ENCODE peak calls at places on chromosomes 1 and 21, in six cellular contexts. E is A549, Q is IMR-90, D is HEK293T, A is K562, J is HepG2. M is an unnamed sample.

GRCh38 chr21:38258803-38259485 is 2.2 kb downstream of the KCNJ15 start:
- DNase-seq in E (peak), J (no peak), A (no peak), Q (peak), D (no peak), M (no peak)

GRCh38 chr1:33972676-33973395 is 109.0 kb downstream of the HMGB4 start:
- DNase-seq in A (no peak), D (no peak), Q (peak), E (no peak), J (no peak), M (no peak)

GRCh38 chr1:53206735-53207379 is 10.2 kb downstream of the CPT2 start:
- DNase-seq in E (no peak), A (no peak), Q (no peak), D (no peak), J (no peak), M (no peak)

GRCh38 chr1:199290186-199290585 is 651.3 kb downstream of the PTPRC start:
- DNase-seq in E (no peak), D (no peak), J (no peak), Q (peak), A (no peak), M (no peak)

GRCh38 chr1:37038079-37038702 is 3.9 kb upstream of the GRIK3 start:
- DNase-seq in E (peak), J (no peak), A (no peak), Q (no peak), D (peak), M (no peak)

GRCh38 chr1:203267347-203267846 is 37.9 kb upstream of the BTG2 start:
- DNase-seq in J (peak), E (peak), D (peak), Q (peak), A (peak), M (no peak)

GRCh38 chr1:9730096-9730901 is 78.8 kb downstream of the PIK3CD start:
- DNase-seq in Q (no peak), A (no peak), D (no peak), J (no peak), E (no peak), M (no peak)

GRCh38 chr1:85146972-85147359 is 53.9 kb downstream of the SYDE2 start:
- DNase-seq in J (peak), E (no peak), Q (peak), D (no peak), A (no peak), M (no peak)

GRCh38 chr1:67040405-67040804 is 13.5 kb downstream of the SLC35D1 start:
- DNase-seq in A (no peak), Q (no peak), J (no peak), E (no peak), D (no peak), M (no peak)

GRCh38 chr1:209766051-209766450 is 10.2 kb downstream of the TRAF3IP3 start:
- DNase-seq in E (no peak), J (no peak), Q (no peak), D (no peak), A (no peak), M (no peak)

GRCh38 chr1:66374148-66374547 is 159.8 kb upstream of the SGIP1 start:
- DNase-seq in E (no peak), D (no peak), J (no peak), A (no peak), Q (no peak), M (peak)

GRCh38 chr1:95604784-95605183 is 370.8 kb downstream of the RWDD3 start:
- DNase-seq in D (no peak), J (no peak), A (no peak), Q (no peak), E (no peak), M (no peak)

GRCh38 chr1:171901245-171901644 is 59.9 kb downstream of the DNM3 start:
- DNase-seq in Q (no peak), E (no peak), J (no peak), A (no peak), D (no peak), M (no peak)

GRCh38 chr1:214292317-214292716 is 11.4 kb downstream of the SMYD2 start:
- DNase-seq in E (no peak), J (no peak), D (no peak), Q (peak), A (no peak), M (no peak)

GRCh38 chr21:38080888-38081287 is 164.6 kb upstream of the KCNJ6 start:
- DNase-seq in A (no peak), J (no peak), Q (no peak), D (no peak), E (no peak), M (no peak)

GRCh38 chr1:76666499-76666898 is 200.8 kb upstream of the ST6GALNAC5 start:
- DNase-seq in A (no peak), Q (no peak), J (no peak), E (no peak), D (no peak), M (no peak)

GRCh38 chr21:44291078-44291935 is 5.6 kb downstream of the AIRE start:
- DNase-seq in D (no peak), Q (no peak), J (no peak), E (no peak), A (no peak), M (no peak)

GRCh38 chr1:168079761-168080160 is 57.0 kb downstream of the GPR161 start:
- DNase-seq in Q (peak), A (no peak), D (no peak), E (no peak), J (no peak), M (no peak)

GRCh38 chr21:38997756-38998155 is 185.5 kb downstream of the PSMG1 start:
- DNase-seq in A (no peak), Q (no peak), E (no peak), D (no peak), J (no peak), M (no peak)

GRCh38 chr1:82091274-82091673 is 290.5 kb downstream of the ADGRL2 start:
- DNase-seq in D (no peak), E (no peak), Q (no peak), A (no peak), J (no peak), M (no peak)

GRCh38 chr1:109201123-109201703 is 12.5 kb upstream of the SARS1 start:
- DNase-seq in A (peak), J (peak), D (peak), Q (peak), E (peak), M (no peak)

GRCh38 chr1:115134850-115135484 is 45.7 kb upstream of the TSPAN2 start:
- DNase-seq in J (no peak), Q (peak), D (no peak), A (no peak), E (peak), M (no peak)

GRCh38 chr1:109895720-109896504 is 14.7 kb upstream of the CSF1 start:
- DNase-seq in D (no peak), Q (peak), E (no peak), A (peak), J (peak), M (no peak)

GRCh38 chr1:204439976-204440375 is 28.4 kb upstream of the PPP1R15B start:
- DNase-seq in D (no peak), E (no peak), A (no peak), Q (no peak), J (no peak), M (no peak)

GRCh38 chr1:74767490-74767889 is 34.5 kb downstream of the TYW3 start:
- DNase-seq in D (peak), J (peak), A (peak), Q (peak), E (peak), M (no peak)

GRCh38 chr1:154614887-154615286 is 6.9 kb upstream of the ADAR start:
- DNase-seq in J (no peak), E (no peak), Q (no peak), D (no peak), A (no peak), M (no peak)

GRCh38 chr1:41673806-41674205 is 189.3 kb upstream of the EDN2 start:
- DNase-seq in J (no peak), Q (peak), D (no peak), E (no peak), A (no peak), M (no peak)

GRCh38 chr1:231029841-231030240 is 10.2 kb downstream of the FAM89A start:
- DNase-seq in E (no peak), Q (no peak), D (no peak), J (no peak), A (no peak), M (no peak)

GRCh38 chr1:44806025-44806703 is 987 bp downstream of the DYNLT4 start:
- DNase-seq in Q (no peak), A (no peak), D (no peak), E (no peak), J (no peak), M (no peak)

GRCh38 chr1:66495490-66495889 is 38.5 kb upstream of the SGIP1 start:
- DNase-seq in D (no peak), J (no peak), Q (no peak), A (no peak), E (no peak), M (no peak)

GRCh38 chr1:48471603-48472576 is at the start of gene SPATA6:
- DNase-seq in A (peak), J (peak), Q (peak), D (peak), E (peak), M (peak)

GRCh38 chr1:83055391-83056170 is 943.4 kb downstream of the TTLL7 start:
- DNase-seq in D (no peak), E (no peak), Q (no peak), A (no peak), J (no peak), M (no peak)

GRCh38 chr1:40379785-40380452 is 6.4 kb downstream of the SMAP2 start:
- DNase-seq in A (no peak), Q (peak), D (no peak), J (no peak), E (no peak), M (no peak)

GRCh38 chr1:170410391-170411146 is 121.4 kb upstream of the GORAB start:
- DNase-seq in Q (peak), D (no peak), A (no peak), J (no peak), E (no peak), M (no peak)

DNA sequence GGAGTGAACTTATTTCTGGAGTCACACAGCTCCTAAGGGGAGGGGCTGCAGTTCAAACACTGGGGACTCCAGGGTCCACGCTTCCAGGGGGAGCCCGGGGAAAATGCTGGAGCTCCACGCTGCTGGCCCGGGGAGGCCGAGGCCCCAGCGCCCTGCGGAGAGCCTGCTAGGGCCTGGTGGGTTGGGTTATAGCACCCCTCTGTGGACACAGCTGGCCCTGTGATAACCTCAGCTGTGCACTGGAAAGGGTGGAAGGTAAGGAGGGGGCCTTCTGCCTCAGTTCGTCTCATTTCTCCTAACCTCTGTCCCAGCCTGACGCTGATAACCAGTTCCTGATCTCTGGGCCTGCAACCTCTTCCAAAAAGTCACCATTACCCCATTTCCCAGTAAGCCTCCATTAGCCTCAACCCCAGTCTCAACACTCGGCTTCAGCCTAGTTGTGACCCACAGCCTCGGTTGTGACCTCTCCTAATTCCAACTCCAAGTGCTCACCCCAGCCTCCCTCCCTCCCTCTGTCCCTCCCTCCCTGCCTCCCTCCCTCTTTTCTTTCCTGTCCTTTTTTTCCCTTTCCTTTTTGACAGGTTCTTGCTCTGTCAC is 7.1 kb downstream of the NBL1 start:
- DNase-seq in A (peak), Q (peak), J (peak), E (peak), D (peak), M (no peak)
- TF ChIP-seq BHLHE40 in A (no peak), Q (no peak), J (no peak), E (no peak), D (no peak), M (no peak)

DNA sequence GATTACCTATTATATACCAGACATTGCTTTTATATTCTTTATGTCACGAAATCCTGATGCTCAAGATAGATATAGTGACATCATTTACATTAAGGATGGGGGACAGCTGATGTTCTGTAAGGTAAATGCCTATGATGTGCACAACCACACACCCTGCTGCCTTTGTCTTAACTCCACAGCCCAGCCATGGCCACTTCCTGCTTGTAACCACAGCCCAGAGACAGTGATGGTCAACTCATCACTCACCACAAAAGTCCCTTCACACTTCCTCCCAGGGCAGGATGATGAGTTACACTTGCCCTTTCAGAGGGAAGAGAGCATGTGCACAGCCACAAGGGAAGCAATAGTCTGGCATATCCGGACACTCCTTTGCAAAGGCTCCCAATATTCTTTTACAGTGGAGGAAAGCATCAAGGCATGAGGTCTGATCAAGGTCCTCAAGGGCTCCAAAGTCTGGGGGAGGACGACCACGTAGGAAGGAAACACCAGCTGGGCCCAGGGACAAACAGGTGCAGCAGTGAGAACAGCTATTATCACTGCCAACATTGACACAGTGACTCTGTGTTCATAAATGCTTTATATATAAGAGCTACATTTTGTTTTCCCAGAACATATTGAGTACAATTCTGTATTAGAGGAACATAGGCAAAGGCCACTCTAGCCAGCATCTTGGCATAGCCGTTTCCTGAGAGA is 53.8 kb downstream of the PLPP3 start:
- DNase-seq in Q (peak), J (no peak), A (no peak), D (no peak), E (no peak), M (peak)
- TF ChIP-seq BHLHE40 in Q (no peak), J (no peak), A (peak), D (no peak), E (no peak), M (peak)

DNA sequence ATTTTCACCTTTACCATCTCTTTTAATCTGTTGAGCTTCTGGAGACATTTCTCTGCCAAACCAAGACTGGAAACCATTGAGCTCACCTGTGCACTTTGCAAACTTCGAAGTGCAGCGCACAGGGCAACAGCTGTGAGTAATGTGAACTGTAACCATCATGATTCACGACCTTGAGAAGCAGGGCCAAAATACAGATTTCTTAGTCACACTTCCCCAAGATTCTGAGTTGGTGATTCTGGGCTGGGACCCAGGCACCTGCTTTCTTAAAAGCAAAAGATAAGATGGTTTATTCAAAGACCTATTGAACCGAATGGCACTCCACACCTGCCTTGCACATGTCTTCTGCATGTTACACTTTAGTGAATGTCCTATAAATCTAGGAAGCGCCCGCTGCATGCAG is 10.2 kb downstream of the AGTRAP start:
- DNase-seq in A (no peak), D (no peak), E (no peak), J (no peak), Q (peak), M (no peak)
- TF ChIP-seq BHLHE40 in A (no peak), D (no peak), E (no peak), J (no peak), Q (no peak), M (no peak)

DNA sequence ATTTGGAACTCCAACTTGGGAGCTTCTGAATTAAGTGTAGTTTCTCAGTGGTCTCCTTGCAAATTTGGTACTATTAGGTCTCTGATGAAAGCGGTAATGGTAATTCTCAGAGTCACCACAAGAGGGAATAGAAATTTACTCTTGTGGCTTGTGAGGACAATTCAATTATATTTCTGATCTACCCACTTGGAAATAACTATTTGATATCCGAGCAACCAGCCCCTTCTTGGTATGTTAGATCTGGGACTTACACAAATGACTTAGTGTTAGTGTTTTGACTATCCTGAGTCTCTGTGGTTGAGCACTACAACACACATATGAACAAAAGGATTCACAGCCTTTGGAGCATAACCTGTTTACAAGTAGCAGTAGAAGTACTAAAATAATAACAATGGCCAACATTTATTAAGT is 68.1 kb downstream of the RPS6KA1 start:
- DNase-seq in J (peak), A (peak), E (peak), D (peak), Q (peak), M (no peak)
- TF ChIP-seq BHLHE40 in J (no peak), A (peak), E (no peak), D (no peak), Q (no peak), M (no peak)

GRCh38 chr1:4362314-4363044 is 291.9 kb upstream of the AJAP1 start:
- DNase-seq in Q (no peak), E (no peak), J (no peak), A (no peak), D (no peak), M (no peak)
- TF ChIP-seq BHLHE40 in Q (no peak), E (no peak), J (no peak), A (no peak), D (no peak), M (no peak)

DNA sequence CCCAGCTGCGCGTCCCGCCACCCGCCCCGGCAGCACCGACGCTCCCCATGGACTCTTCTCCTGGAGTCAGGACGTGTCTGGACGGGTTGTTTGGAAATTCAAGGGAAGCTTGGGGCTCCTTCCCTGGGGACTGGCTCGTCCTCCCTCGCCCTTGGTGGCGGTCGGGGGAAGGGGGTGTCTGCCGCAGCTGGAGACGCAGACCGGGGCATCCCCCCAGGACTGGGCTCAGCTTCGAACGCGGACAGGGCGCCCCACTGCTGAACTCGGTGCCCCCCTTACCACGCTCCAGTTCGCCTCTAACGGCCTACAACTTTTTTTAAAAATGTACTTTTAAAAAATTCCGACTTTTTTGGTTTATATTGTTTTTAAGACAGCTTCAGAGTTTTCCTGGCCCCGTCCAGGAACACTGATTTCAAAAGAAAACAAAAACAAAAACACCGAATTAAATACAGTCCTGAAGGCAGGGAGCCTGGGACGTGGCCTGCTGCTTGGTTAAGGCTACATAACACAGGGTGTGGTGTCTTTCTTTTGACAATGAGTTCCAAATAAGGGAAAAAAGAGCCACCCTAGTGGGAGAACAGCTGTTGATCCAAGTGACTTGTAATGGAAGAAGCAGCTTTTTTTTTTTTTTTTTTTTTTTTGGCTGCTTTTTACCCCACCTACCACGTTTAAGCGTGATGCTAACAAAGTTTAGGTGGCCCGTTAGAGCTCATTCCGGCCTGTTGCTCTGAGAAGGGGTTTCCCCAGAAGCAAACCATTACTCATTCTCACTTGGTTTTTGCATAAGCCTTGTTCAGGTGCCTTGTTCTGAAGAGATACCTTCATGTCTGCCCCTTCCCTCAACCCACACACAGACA is 862 bp upstream of the DIPK1A start:
- DNase-seq in D (peak), A (no peak), J (peak), E (peak), Q (peak), M (peak)
- TF ChIP-seq BHLHE40 in D (no peak), A (no peak), J (no peak), E (no peak), Q (no peak), M (no peak)

DNA sequence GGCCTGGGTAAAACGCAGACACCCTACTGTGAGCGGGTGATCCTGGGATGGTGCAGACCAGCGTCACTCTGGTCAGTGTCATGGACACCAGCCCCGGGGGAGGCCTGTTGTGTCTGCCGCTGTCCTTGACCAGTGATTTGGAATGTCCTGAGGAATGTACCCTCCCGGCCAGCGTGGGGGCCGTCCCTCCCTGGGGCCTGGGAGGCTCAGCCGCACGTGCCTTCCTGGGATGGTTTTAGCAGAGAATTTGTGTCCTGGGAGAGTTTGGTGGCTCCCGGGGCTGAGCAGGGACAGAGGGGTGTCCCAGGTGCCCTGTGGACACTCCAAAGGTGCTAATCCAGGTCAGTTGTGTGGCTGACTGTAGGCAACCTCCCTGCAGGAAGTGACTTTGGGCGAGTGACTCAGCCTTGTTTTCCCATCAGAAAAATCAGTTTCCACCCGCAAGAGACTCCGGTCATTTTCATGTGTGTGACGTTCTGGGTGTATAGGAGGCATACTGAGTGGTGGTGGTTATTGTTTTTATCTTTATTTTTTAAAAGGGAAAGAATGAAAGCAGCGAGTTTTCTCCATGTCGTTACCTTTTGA is 6.3 kb downstream of the ARHGEF16 start:
- DNase-seq in E (no peak), J (peak), Q (no peak), A (no peak), D (no peak), M (no peak)
- TF ChIP-seq BHLHE40 in E (no peak), J (peak), Q (peak), A (peak), D (no peak), M (no peak)